ENCODE peak calls at places on chromosome 18, in six cellular contexts. F is neuronal stem cell, Z is KG1, L is hippocampal formation, R is amniotic epithelial cell, S is smooth muscle cell of the brain vasculature. I is an unnamed sample.

GRCh38 chr18:35695384-35695783 is 113.8 kb downstream of the GALNT1 start:
- DNase-seq in Z (no peak), L (no peak), S (no peak), F (no peak), R (no peak), I (no peak)

GRCh38 chr18:14942275-14942674 is 194.3 kb downstream of the ANKRD30B start:
- DNase-seq in Z (no peak), F (no peak), L (no peak), S (no peak), R (no peak), I (no peak)

GRCh38 chr18:54926593-54927297 is 32.5 kb downstream of the CCDC68 start:
- DNase-seq in R (peak; percentile 89), F (no peak), Z (no peak), L (no peak), S (no peak), I (no peak)

GRCh38 chr18:55780591-55781071 is 192.6 kb upstream of the TCF4 start:
- DNase-seq in Z (no peak), S (no peak), R (peak; percentile 30), L (no peak), F (no peak), I (no peak)

GRCh38 chr18:50194623-50195532 is at the start of gene MYO5B:
- DNase-seq in L (no peak), R (no peak), Z (peak; percentile 4), S (no peak), F (peak; percentile 58), I (no peak)

GRCh38 chr18:57077786-57078552 is 68.9 kb upstream of the BOD1L2 start:
- DNase-seq in S (no peak), Z (peak; percentile 32), R (no peak), F (no peak), L (no peak), I (no peak)

GRCh38 chr18:3615374-3615773 is 165.4 kb downstream of the TGIF1 start:
- DNase-seq in F (no peak), Z (no peak), R (no peak), L (no peak), S (no peak), I (no peak)

GRCh38 chr18:1177232-1177631 is 272.6 kb downstream of the ADCYAP1 start:
- DNase-seq in R (no peak), L (no peak), Z (no peak), S (no peak), F (no peak), I (no peak)

GRCh38 chr18:8854962-8855361 is 149.6 kb downstream of the MTCL1 start:
- DNase-seq in Z (no peak), R (no peak), S (no peak), F (no peak), L (no peak), I (no peak)

GRCh38 chr18:26867471-26867870 is 2.0 kb upstream of the AQP4 start:
- DNase-seq in L (no peak), F (no peak), S (no peak), Z (no peak), R (no peak), I (no peak)

GRCh38 chr18:6452194-6452593 is 37.5 kb upstream of the L3MBTL4 start:
- DNase-seq in R (no peak), S (no peak), F (no peak), L (no peak), Z (no peak), I (no peak)

GRCh38 chr18:39698436-39698835 is 2132.8 kb upstream of the CELF4 start:
- DNase-seq in Z (no peak), S (no peak), R (peak; percentile 59), F (no peak), L (no peak), I (no peak)

GRCh38 chr18:34084635-34085034 is 140.1 kb downstream of the NOL4 start:
- DNase-seq in F (no peak), Z (no peak), S (no peak), R (no peak), L (no peak), I (no peak)

GRCh38 chr18:8722946-8723477 is 17.7 kb downstream of the MTCL1 start:
- DNase-seq in S (no peak), L (no peak), F (no peak), Z (no peak), R (no peak), I (no peak)